ENCODE peak calls at places on chromosomes 5 and 9, in four cellular contexts. L is HCT116, Y is H1, S is HepG2. W is an unnamed sample.

GRCh38 chr5:74693176-74693575 is 8.1 kb downstream of the HEXB start:
- DNase-seq in L (no peak), Y (no peak), S (no peak), W (no peak)

GRCh38 chr5:54632131-54632551 is 114.6 kb downstream of the SNX18 start:
- DNase-seq in L (no peak), Y (no peak), S (no peak), W (no peak)

GRCh38 chr9:97437151-97437550 is 25.3 kb downstream of the TDRD7 start:
- DNase-seq in L (no peak), Y (no peak), S (no peak), W (no peak)

GRCh38 chr5:10562202-10563131 is 1.4 kb upstream of the ANKRD33B start:
- DNase-seq in L (no peak), Y (peak), S (no peak), W (no peak)

GRCh38 chr9:19033015-19033414 is at the start of gene SAXO1:
- DNase-seq in L (no peak), Y (no peak), S (no peak), W (no peak)

GRCh38 chr9:93231121-93231694 is 47.3 kb downstream of the WNK2 start:
- DNase-seq in L (no peak), Y (no peak), S (no peak), W (no peak)

GRCh38 chr5:109580225-109580624 is 109.5 kb upstream of the MAN2A1 start:
- DNase-seq in L (no peak), Y (no peak), S (no peak), W (no peak)

GRCh38 chr5:175285263-175285662 is 158.7 kb downstream of the DRD1 start:
- DNase-seq in L (no peak), Y (no peak), S (no peak), W (no peak)

GRCh38 chr9:116555102-116555501 is 132.0 kb upstream of the TRIM32 start:
- DNase-seq in L (no peak), Y (no peak), S (no peak), W (no peak)

GRCh38 chr9:98997580-98997979 is 53.9 kb downstream of the COL15A1 start:
- DNase-seq in L (no peak), Y (no peak), S (no peak), W (no peak)

GRCh38 chr9:135978650-135979461 is 17.7 kb upstream of the UBAC1 start:
- DNase-seq in L (no peak), Y (no peak), S (no peak), W (no peak)

GRCh38 chr5:151793358-151793757 is 21.6 kb downstream of the G3BP1 start:
- DNase-seq in L (no peak), Y (no peak), S (peak), W (no peak)

GRCh38 chr5:120568716-120569115 is 104.6 kb downstream of the PRR16 start:
- DNase-seq in L (no peak), Y (no peak), S (no peak), W (no peak)

GRCh38 chr5:69493235-69493925 is 790 bp downstream of the OCLN start:
- DNase-seq in L (no peak), Y (peak), S (no peak), W (peak)

DNA sequence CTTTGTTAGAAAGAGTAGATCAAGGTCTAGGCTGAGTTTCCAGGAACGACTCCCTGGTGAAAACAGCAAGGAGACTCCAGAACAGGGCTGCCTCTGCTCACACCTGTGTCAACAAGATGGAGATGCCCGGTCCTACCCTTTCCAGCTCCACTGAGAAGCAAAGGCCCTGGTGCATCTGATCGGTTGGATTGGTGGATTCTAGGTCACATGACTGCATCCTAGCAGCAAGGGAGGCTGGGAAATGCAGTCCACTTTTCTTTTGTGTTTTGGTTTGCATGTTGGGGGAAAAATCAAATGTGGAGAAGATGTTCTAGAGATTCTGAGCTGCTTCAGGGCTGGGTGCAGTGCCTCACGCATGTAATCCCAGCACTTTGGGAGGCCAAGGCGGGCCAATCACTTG is 82.0 kb upstream of the TRIO start:
- DNase-seq in L (no peak), Y (no peak), S (no peak), W (peak)
- TF ChIP-seq JUND in L (no peak), Y (no peak), S (no peak), W (no peak)

DNA sequence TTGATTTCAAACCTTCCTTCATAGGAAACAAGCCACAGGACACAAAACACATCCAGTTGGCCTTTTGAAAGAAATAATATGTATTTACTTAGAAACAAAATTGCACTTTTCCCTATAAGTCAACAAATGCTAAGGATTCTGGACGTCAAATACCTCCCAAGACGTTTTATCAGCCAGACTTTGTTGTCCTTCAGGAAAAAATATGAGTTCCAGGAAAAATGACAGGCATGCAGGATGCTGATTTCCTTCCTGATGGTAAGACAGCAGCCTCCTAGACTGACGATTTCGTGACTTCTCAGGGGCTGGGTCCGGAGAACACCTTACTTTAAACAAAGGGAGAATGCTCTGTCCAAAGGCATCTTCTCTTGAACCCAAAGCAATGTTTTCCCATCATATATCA is 69.1 kb downstream of the IL6ST start:
- DNase-seq in L (no peak), Y (no peak), S (no peak), W (no peak)
- TF ChIP-seq JUND in L (no peak), Y (no peak), S (no peak), W (no peak)

DNA sequence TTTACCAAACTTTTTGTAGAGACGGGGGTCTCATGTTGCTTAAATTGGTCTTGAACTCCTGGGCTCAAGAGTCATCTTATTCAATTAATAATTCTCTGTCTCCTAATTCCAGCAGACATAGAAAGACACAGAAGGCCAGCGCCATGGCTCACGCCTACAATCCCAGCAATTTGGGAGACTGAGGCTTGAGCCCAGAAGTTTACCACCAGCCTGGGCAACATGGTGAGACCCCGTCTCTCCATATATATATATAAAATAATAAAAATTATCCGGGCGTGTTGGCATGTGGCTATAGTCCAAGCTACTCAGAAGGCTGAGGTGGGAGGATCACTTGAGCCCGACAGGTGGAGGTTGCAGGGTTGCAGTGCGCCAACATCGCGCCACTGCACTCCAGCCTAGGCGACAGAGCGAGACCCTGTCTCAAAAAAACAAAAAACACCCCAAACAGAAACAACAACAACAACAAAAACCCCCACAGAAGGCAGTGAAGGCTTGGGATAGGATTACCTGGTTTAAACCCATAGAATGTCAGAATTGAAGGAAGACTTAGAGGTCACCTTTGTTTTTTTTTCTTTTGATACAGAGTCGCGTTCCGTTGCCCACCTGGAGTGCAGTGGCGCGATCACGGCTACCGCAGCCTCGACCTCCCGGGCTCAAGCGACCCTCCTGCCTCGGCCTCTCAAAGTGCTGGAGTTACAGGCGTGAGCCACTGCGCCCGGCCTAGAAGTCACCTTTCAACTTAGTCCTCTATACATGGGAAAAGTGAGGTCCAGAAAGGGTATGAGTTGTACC is 741 bp upstream of the UBAP1 start:
- DNase-seq in L (no peak), Y (no peak), S (no peak), W (no peak)
- TF ChIP-seq JUND in L (no peak), Y (no peak), S (no peak), W (no peak)

DNA sequence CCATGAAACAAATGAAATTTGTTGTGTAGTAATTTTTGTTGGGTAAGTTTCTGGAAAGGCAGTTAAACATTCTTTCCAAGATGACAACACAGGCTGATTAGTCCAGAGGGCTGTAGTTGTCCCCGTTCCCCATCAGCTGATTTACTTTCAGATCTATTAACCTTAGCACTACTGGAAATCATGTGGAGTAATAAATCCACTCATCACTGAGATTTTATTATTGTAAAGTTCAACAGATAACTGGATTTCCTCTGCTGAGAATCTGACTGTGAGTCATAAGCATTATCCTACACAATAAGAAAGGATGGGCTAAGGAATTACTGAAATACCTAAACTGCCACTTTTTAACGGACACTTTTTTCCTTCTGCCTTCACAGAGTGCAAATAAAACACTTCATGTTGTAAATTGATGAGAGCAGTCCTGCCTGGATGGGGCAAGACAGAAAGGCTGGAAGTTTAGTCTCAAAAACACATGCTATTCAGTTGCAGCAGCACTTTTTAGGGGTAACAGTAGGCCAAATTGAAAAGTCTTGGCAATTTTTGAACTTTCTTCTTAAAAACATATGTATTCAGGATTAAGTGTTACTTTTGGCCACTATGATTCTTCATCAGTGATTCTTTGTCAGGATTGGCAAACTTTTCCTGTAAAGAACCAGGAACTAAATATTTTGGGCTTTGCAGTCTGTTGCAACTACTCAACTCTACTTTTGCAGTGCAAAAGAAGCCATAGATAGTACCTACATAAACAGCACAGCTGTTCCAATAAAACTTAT is 7.1 kb downstream of the STOM start:
- DNase-seq in L (no peak), Y (no peak), S (no peak), W (no peak)
- TF ChIP-seq JUND in L (no peak), Y (no peak), S (no peak), W (no peak)

DNA sequence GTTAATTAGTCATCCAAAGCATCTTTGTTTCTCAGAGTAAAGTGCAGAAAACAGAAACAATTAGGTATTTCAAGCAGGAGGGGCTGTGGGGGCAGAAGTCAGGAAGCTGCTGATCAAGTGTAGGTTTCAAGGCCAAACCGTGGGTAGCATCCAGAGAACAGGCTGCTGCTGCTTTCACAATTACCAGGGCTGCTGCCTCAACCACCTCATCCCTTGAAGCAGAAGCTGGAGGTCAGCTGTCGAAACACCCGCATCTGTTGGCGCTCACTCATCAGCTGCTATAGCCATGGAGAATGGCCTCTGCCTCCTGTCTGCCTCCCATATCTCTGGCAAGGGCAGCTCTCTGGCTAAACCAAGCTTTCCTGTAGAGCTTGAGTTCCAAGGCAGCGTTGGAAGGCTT is 122.9 kb upstream of the OSMR start:
- DNase-seq in L (no peak), Y (no peak), S (no peak), W (no peak)
- TF ChIP-seq JUND in L (no peak), Y (no peak), S (no peak), W (no peak)